ENCODE peak calls at places on chromosomes 12 and 14, in ten cellular contexts. U, Y, C, B, H, M, E, D, I and N are unnamed samples.

GRCh38 chr14:29217813-29218450 is 451.3 kb downstream of the FOXG1 start:
- DNase-seq in C (no peak), B (no peak), M (no peak), H (no peak), E (no peak), D (no peak), I (no peak), Y (no peak), U (no peak), N (no peak)

GRCh38 chr12:52249041-52249461 is 16.0 kb downstream of the KRT7 start:
- DNase-seq in U (no peak), D (no peak), Y (peak; percentile 61), H (peak; percentile 91), I (peak; percentile 64), B (no peak), E (no peak), M (peak; percentile 85), C (peak; percentile 25), N (no peak)

GRCh38 chr12:68011882-68012207 is 22.6 kb downstream of the IFNG-AS1 start:
- DNase-seq in D (no peak), B (no peak), Y (no peak), E (no peak), C (no peak), H (no peak), M (no peak), U (no peak), I (no peak), N (no peak)

GRCh38 chr12:31804185-31804504 is 75.3 kb upstream of the AMN1 start:
- DNase-seq in I (no peak), D (no peak), B (no peak), C (no peak), U (no peak), E (no peak), M (no peak), H (no peak), Y (no peak), N (no peak)

GRCh38 chr12:114820773-114821172 is 136.8 kb upstream of the TBX3 start:
- DNase-seq in C (no peak), M (no peak), Y (no peak), I (no peak), U (no peak), E (no peak), H (no peak), B (no peak), D (no peak), N (no peak)

GRCh38 chr12:52168019-52168717 is 23.6 kb downstream of the KRT80 start:
- DNase-seq in I (no peak), D (no peak), M (no peak), B (no peak), E (no peak), Y (peak; percentile 37), U (no peak), C (no peak), H (no peak), N (peak; percentile 77)

GRCh38 chr14:92726135-92726932 is 22.1 kb downstream of the LGMN start:
- DNase-seq in U (peak; percentile 75), C (no peak), D (no peak), Y (peak; percentile 52), I (peak; percentile 39), E (peak; percentile 37), M (peak; percentile 83), B (no peak), H (peak; percentile 83), N (no peak)

GRCh38 chr12:104163631-104164030 is 25.6 kb upstream of the NFYB start:
- DNase-seq in I (no peak), H (no peak), M (no peak), B (no peak), E (no peak), Y (no peak), D (no peak), C (no peak), U (no peak), N (no peak)

DNA sequence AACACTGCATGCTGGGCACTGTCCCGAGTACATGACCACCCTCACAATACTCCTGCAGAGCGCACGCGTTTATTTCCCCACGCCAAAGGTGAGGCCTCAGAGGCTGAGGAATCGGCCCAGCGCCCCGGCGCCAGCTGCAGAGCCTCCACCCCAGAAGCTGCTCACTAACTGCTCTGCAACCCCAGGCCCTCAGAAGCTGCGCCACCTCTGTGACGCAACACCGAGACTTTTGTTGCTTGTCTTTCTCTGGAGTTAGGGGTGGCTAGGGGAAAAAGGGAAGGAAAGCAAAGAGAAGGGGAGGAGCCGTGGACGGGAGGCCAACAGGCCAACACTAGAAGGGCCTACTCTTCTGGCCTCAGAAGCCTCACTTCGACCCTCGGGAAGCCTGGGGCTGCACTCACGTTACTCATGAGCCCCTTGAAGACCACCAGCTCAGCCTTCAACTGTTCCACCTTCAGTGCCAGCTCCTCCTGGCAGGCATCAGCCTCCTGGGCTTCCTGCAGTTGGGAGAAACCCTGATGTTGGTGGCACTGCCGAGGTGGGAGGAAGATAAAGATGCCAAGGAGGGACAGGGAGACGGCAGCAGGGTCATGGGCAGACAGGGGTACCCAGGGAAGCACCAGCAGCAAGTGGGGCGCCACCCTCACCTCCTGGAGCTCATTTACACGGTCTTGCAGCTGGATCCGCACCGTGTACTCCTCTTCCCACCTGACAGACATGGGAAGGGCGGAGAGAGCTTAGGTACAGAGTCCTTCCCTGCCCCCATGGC is 5.4 kb downstream of the IFFO1 start:
- DNase-seq in E (no peak), Y (no peak), H (no peak), I (peak; percentile 47), D (no peak), M (no peak), B (no peak), C (no peak), U (no peak), N (no peak)
- H3K4me1 ChIP-seq in E (peaks cover 21% of the 10 kb centered on the region), Y (peaks cover 64% of the 10 kb centered on the region), H (peaks cover 3% of the 10 kb centered on the region), I (peaks cover 90% of the 10 kb centered on the region), D (peaks cover 22% of the 10 kb centered on the region), M (no peaks in the 10 kb centered on the region), B (peaks cover 15% of the 10 kb centered on the region), C (peaks cover 2% of the 10 kb centered on the region), U (peaks cover 63% of the 10 kb centered on the region), N (peaks cover 46% of the 10 kb centered on the region)

DNA sequence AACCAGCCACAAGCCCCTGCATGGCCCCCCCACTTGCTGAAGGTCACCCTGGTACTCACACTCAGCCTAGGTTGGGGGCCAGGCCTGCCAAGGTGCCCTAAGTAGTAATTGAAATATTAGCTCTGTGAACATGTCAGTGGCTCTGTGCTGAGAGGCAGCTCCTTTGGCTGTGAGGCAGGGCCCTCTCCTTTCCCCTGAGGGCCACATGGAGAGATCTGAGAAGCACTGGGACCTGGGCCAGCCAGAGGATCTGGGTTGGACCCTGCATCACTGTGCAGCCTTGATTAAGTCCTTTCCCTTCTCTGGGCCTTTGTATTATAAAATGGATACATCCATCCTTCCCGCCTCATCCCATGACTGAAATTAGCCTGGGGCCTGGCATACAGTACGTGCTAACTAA is 58.0 kb upstream of the FAM222A start:
- DNase-seq in I (no peak), H (no peak), Y (no peak), M (no peak), B (no peak), U (no peak), C (no peak), D (no peak), E (no peak), N (no peak)
- H3K4me1 ChIP-seq in I (peaks cover 13% of the 10 kb centered on the region), H (no peaks in the 10 kb centered on the region), Y (no peaks in the 10 kb centered on the region), M (no peaks in the 10 kb centered on the region), B (no peaks in the 10 kb centered on the region), U (no peaks in the 10 kb centered on the region), C (no peaks in the 10 kb centered on the region), D (peaks cover 30% of the 10 kb centered on the region), E (no peaks in the 10 kb centered on the region), N (no peaks in the 10 kb centered on the region)

GRCh38 chr12:94625531-94625930 is 24.8 kb downstream of the TMCC3 start:
- DNase-seq in D (no peak), U (no peak), M (no peak), B (no peak), E (no peak), C (no peak), Y (no peak), I (no peak), H (no peak), N (no peak)

GRCh38 chr12:94620611-94621010 is 29.7 kb downstream of the TMCC3 start:
- DNase-seq in B (no peak), Y (no peak), C (no peak), D (no peak), M (no peak), E (no peak), H (no peak), I (no peak), U (no peak), N (no peak)

GRCh38 chr12:94621662-94622359 is 28.5 kb downstream of the TMCC3 start:
- DNase-seq in I (no peak), D (no peak), C (no peak), B (no peak), Y (no peak), H (no peak), U (no peak), E (no peak), M (no peak), N (peak; percentile 32)

GRCh38 chr12:94623161-94623920 is 27.0 kb downstream of the TMCC3 start:
- DNase-seq in C (no peak), B (no peak), U (no peak), H (peak; percentile 51), D (no peak), E (no peak), Y (no peak), M (no peak), I (no peak), N (no peak)

DNA sequence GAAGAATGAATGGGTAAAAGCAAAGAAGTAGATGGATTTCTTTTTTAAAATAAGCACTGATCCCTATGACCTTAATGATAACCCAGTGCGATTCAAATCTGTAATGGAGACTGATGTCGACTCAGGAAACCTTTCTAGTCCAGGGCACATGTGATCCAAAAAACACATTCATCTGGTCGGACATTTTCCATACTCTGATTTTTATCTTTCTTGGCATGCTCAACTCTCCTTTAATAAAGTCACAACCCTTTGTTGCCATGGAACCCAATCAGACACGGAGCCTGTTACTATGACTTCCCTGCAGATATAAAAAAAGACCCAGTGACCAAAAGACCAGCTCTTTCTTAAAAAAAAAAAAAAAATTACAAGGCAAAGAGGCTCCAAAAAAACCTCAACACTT is 27.9 kb downstream of the TMCC3 start:
- DNase-seq in H (no peak), B (no peak), D (no peak), M (no peak), U (no peak), C (no peak), E (no peak), I (no peak), Y (peak; percentile 42), N (no peak)
- H3K4me1 ChIP-seq in H (peaks cover 5% of the 10 kb centered on the region), B (no peaks in the 10 kb centered on the region), D (peaks cover 4% of the 10 kb centered on the region), M (no peaks in the 10 kb centered on the region), U (peaks cover 5% of the 10 kb centered on the region), C (no peaks in the 10 kb centered on the region), E (peaks cover 7% of the 10 kb centered on the region), I (peaks cover 23% of the 10 kb centered on the region), Y (peaks cover 15% of the 10 kb centered on the region), N (no peaks in the 10 kb centered on the region)

GRCh38 chr14:68552597-68552996 is 240.3 kb downstream of the ZFP36L1 start:
- DNase-seq in B (no peak), U (peak; percentile 39), M (peak; percentile 80), I (no peak), C (no peak), D (no peak), H (no peak), E (no peak), Y (no peak), N (peak; percentile 58)

GRCh38 chr14:68552075-68552474 is 240.8 kb downstream of the ZFP36L1 start:
- DNase-seq in M (no peak), Y (no peak), H (no peak), E (no peak), D (no peak), U (no peak), C (no peak), I (no peak), B (no peak), N (peak; percentile 27)

GRCh38 chr14:68549057-68549421 is 243.8 kb downstream of the ZFP36L1 start:
- DNase-seq in U (peak; percentile 25), B (no peak), Y (no peak), H (no peak), D (no peak), M (no peak), I (no peak), E (no peak), C (no peak), N (no peak)

GRCh38 chr14:68549966-68550705 is 242.7 kb downstream of the ZFP36L1 start:
- DNase-seq in U (no peak), H (no peak), E (no peak), B (no peak), D (no peak), C (no peak), M (no peak), I (no peak), Y (no peak), N (no peak)

DNA sequence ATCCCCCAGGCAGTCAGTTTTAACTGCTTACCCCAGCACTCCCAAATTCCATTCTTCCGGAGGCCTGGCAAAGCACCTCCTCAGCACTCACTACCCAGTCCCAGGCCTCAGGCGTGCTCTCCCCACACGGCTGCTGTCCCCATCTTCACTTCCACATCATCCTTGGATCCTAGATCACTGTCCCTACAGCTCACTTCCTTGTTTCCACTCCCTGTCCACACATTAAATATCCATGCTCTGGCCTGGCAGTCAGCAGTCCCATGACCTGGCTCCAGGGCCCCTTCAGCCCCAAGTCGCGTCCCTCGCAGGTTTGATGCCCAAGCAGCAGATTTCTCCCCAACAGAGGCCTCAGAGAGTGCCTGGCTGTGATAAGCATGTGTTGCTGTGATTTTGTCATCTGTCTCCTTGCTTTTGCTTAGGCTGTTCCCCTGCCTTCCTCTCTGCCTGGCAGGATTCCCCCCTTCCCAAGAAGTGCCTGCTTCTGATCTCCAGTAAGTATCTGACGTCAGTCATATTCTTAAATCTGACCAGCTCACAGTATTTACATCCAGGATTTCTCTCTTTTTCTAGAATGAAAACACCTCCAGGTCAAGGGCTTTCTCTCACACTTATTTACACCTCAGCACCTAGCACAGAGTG is 241.7 kb downstream of the ZFP36L1 start:
- DNase-seq in D (no peak), M (no peak), U (no peak), E (no peak), Y (no peak), H (no peak), C (no peak), B (no peak), I (no peak), N (no peak)
- H3K4me1 ChIP-seq in D (no peaks in the 10 kb centered on the region), M (no peaks in the 10 kb centered on the region), U (peaks cover 72% of the 10 kb centered on the region), E (no peaks in the 10 kb centered on the region), Y (peaks cover 54% of the 10 kb centered on the region), H (peaks cover 7% of the 10 kb centered on the region), C (peaks cover 16% of the 10 kb centered on the region), B (no peaks in the 10 kb centered on the region), I (peaks cover 91% of the 10 kb centered on the region), N (no peaks in the 10 kb centered on the region)